ENCODE peak calls at places on chromosomes 16 and 17, in six cellular contexts. L is lower leg skin, I is psoas muscle, Z is neural crest cell, Y is OCI-LY7, U is kidney. R is an unnamed sample.

GRCh38 chr16:29765167-29766032 is 12.7 kb upstream of the ZG16 start:
- DNase-seq in Z (no peak), U (no peak), Y (no peak), I (no peak), L (no peak), R (no peak)

GRCh38 chr17:76145231-76146052 is 4.4 kb upstream of the FOXJ1 start:
- DNase-seq in U (no peak), L (no peak), Y (peak), Z (no peak), I (no peak), R (no peak)

GRCh38 chr16:11306997-11307638 is 26.0 kb upstream of the PRM1 start:
- DNase-seq in U (no peak), Y (no peak), L (no peak), I (no peak), Z (no peak), R (no peak)

GRCh38 chr17:72591500-72592241 is 470.9 kb downstream of the SOX9 start:
- DNase-seq in Z (peak), I (no peak), L (no peak), U (peak), Y (no peak), R (no peak)

GRCh38 chr17:45226620-45227019 is 4.9 kb downstream of the FMNL1 start:
- DNase-seq in Y (peak), L (no peak), U (no peak), I (no peak), Z (no peak), R (no peak)

GRCh38 chr17:76131061-76131691 is 9.9 kb downstream of the FOXJ1 start:
- DNase-seq in I (no peak), U (no peak), Y (no peak), Z (no peak), L (no peak), R (no peak)

GRCh38 chr16:7745321-7745720 is 412.7 kb downstream of the RBFOX1 start:
- DNase-seq in Y (no peak), U (no peak), I (no peak), Z (no peak), L (no peak), R (no peak)

GRCh38 chr17:82883461-82884031 is 43.7 kb upstream of the ZNF750 start:
- DNase-seq in L (no peak), I (peak), Y (no peak), U (peak), Z (no peak), R (no peak)

GRCh38 chr17:3953542-3953941 is 10.7 kb downstream of the ATP2A3 start:
- DNase-seq in Y (no peak), I (no peak), L (no peak), Z (no peak), U (peak), R (no peak)

GRCh38 chr16:27169511-27170071 is 33.7 kb upstream of the KDM8 start:
- DNase-seq in U (no peak), I (no peak), Z (no peak), L (peak), Y (peak), R (no peak)
- TF ChIP-seq CTCF in U (no peak), I (no peak), Z (no peak), L (no peak), Y (peak), R (peak)

DNA sequence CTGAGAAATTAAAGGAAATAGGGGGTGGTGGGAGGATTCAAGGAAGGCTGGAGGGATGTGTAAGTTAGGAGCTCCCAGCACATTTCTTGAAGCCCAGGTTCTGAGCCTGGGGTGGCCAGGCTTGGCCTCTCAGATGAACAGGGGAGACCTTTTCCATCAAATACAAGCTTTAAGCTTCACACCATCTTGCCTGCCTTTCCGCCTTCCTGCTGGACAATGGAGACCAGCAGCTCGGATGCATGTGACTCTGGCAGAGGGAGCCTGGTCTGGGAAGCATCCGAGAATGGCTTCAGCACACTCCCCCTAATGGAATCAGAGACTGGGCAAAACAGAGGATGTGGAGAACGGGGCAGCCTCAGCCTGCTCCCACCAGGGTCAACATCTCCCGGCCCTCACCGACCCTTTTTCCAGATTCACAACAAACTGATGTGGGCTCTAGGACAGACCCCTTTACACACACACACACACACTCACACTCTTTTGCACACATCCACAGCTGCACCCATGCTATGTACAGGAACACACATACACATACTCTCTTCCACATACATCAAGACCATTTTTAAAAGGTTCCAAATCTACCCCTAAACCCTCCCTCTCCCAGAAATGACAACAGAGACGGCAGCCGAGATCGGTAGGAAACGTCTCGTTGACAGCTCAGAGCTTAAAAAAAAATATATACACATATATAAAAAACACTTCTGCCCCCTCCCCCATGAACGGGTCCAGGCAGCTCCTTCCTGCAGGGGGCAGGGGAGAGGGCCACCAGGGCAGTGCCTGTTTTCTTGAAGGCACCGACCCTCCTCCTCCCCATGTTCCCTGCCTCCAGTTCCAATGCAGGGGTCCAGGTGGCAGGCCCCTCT is 6.5 kb upstream of the ATXN7L3 start:
- DNase-seq in L (no peak), Z (no peak), I (no peak), U (no peak), Y (no peak), R (no peak)
- TF ChIP-seq CTCF in L (no peak), Z (peak), I (no peak), U (no peak), Y (peak), R (peak)

DNA sequence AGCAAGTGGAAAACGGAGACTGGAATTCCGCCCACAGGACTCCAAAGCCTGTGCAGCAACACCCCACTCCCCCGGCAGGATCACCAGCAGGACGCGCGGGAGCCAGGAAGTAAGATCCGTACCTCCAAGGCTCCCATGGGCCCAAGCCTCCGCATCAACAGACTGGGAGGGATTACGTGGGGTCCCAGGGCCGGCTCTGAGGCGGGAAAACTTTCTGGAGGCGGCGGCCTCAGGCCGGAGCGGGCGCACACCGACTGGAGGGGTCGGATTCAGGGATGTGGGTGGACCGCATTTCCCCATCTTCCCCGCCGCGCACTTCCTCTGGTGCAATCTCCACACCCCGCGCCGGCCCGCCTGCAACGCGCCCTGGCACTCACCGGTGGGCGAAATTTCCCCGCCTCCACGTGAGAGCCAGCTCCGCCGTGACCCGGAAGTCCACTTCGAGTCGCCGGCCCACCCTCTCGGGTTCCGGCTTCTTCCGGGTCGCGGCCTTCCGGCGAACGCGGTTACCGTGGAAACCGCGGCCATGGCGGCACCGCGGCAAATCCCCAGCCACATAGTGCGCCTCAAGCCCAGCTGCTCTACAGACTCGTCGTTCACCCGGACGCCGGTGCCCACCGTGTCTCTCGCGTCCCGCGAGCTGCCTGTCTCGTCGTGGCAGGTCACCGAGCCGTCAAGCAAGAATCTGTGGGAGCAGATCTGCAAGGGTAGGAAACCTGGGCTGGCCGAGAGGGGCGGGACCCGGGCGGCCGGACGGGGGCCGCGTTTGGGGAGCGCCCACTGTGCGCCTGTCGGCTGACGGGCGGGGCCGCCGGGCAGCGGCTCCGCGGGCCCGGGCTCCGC is at the start of the genes IQCK and KNOP1:
- DNase-seq in U (peak), L (peak), I (peak), Y (peak), Z (peak), R (peak)
- TF ChIP-seq CTCF in U (no peak), L (no peak), I (no peak), Y (no peak), Z (peak), R (no peak)

DNA sequence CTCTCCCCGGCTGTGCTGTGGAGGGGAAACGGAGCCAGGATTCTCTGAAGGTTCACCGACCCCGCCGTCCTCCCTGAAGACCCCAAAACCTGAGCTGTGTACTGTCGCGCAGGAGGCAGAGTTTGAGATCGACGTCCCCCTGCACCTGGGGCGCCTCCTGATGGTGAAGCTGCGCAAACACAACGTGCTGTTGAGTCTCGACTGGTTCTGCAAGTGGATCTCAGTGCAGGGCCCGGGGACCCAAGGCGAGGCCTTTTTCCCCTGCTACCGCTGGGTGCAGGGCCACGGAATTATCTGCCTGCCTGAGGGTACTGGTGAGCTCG is 62.6 kb upstream of the TEKT1 start:
- DNase-seq in L (no peak), U (no peak), Y (peak), Z (no peak), I (no peak), R (peak)
- TF ChIP-seq CTCF in L (no peak), U (peak), Y (peak), Z (peak), I (peak), R (peak)

GRCh38 chr16:50506543-50506937 is 41.7 kb upstream of the NKD1 start:
- DNase-seq in Z (no peak), Y (no peak), U (no peak), L (no peak), I (no peak), R (no peak)

GRCh38 chr16:50505115-50505514 is 43.1 kb upstream of the NKD1 start:
- DNase-seq in I (no peak), L (no peak), Y (no peak), Z (no peak), U (no peak), R (no peak)

GRCh38 chr16:50505714-50506542 is 42.3 kb upstream of the NKD1 start:
- DNase-seq in U (no peak), Y (no peak), I (no peak), Z (peak), L (no peak), R (no peak)

GRCh38 chr16:50507397-50507796 is 40.8 kb upstream of the NKD1 start:
- DNase-seq in L (no peak), Z (no peak), I (no peak), U (no peak), Y (no peak), R (no peak)

GRCh38 chr16:50509521-50510341 is 38.5 kb upstream of the NKD1 start:
- DNase-seq in Z (peak), Y (peak), I (no peak), U (no peak), L (no peak), R (peak)
- TF ChIP-seq CTCF in Z (peak), Y (peak), I (peak), U (no peak), L (no peak), R (peak)

DNA sequence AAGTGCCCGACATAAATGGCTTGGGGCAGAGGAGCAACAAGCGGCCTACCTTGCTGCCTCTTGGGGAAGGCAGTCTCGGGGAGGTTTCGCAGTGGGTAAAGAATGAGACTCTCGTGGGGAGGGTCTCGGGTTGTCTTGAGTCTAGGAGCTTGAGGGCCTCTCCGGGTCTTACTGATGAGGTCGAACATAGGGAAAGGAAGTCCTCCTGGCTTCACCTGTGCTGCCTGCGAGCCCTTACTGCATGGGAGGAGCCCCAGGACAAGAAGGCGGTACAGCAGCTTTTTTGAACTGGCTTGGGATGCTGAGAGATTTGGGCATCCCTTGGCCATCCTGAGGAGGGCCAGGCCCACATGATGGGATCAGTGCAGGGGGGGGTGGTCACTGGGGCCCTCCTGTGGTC is 71.4 kb downstream of the SPECC1 start:
- DNase-seq in U (no peak), L (no peak), Y (no peak), Z (no peak), I (no peak), R (no peak)
- TF ChIP-seq CTCF in U (no peak), L (no peak), Y (no peak), Z (no peak), I (no peak), R (no peak)